ENCODE peak calls at places on chromosomes 6 and 20, in seven cellular contexts. G is HepG2, D is K562, P is SK-N-SH, W is PC-3, S is H9, R is endothelial cell of umbilical vein. T is an unnamed sample.

GRCh38 chr6:80332013-80332412 is 225.5 kb downstream of the BCKDHB start:
- DNase-seq in D (no peak), W (no peak), S (no peak), R (no peak), P (no peak), G (no peak), T (no peak)

GRCh38 chr6:33583591-33584155 is 3.6 kb upstream of the BAK1 start:
- DNase-seq in P (peak; percentile 55), G (peak; percentile 40), W (peak; percentile 53), R (no peak), S (peak; percentile 73), D (peak; percentile 69), T (no peak)

GRCh38 chr6:168355716-168356522 is 36.3 kb upstream of the DACT2 start:
- DNase-seq in G (peak; percentile 49), S (peak; percentile 57), P (peak; percentile 92), R (no peak), W (no peak), D (peak; percentile 83), T (peak; percentile 66)

GRCh38 chr6:21873562-21873961 is 280.0 kb downstream of the SOX4 start:
- DNase-seq in P (no peak), D (no peak), S (no peak), W (peak; percentile 87), G (no peak), R (no peak), T (peak; percentile 31)

GRCh38 chr20:37314617-37315292 is 25.3 kb downstream of the MANBAL start:
- DNase-seq in D (no peak), R (no peak), G (no peak), W (no peak), P (peak; percentile 78), S (no peak), T (no peak)

GRCh38 chr20:18721716-18722115 is 91.9 kb upstream of the SCP2D1 start:
- DNase-seq in P (no peak), W (no peak), D (no peak), R (no peak), G (no peak), S (no peak), T (no peak)

GRCh38 chr6:13500264-13500663 is 12.9 kb upstream of the GFOD1 start:
- DNase-seq in D (no peak), W (peak; percentile 49), P (no peak), S (no peak), R (no peak), G (no peak), T (no peak)

GRCh38 chr6:43773981-43774775 is 4.2 kb downstream of the VEGFA start:
- DNase-seq in P (no peak), S (no peak), D (no peak), R (no peak), G (no peak), W (no peak), T (no peak)

GRCh38 chr6:42197574-42198362 is 3.0 kb upstream of the GUCA1B start:
- DNase-seq in P (no peak), S (no peak), W (peak; percentile 94), R (peak; percentile 49), D (peak; percentile 89), G (peak; percentile 81), T (no peak)

GRCh38 chr6:90127589-90127988 is 169.1 kb downstream of the BACH2 start:
- DNase-seq in R (no peak), W (no peak), D (no peak), S (no peak), P (no peak), G (no peak), T (no peak)

GRCh38 chr6:118789419-118789818 is 104.5 kb upstream of the ASF1A start:
- DNase-seq in S (peak; percentile 9), W (no peak), P (no peak), D (no peak), G (no peak), R (no peak), T (no peak)

GRCh38 chr6:15301179-15302006 is 55.5 kb downstream of the JARID2 start:
- DNase-seq in S (no peak), W (peak; percentile 19), P (no peak), D (no peak), R (no peak), G (no peak), T (no peak)
- H3K9ac ChIP-seq in S (no peak overlapping the region), W (no peak overlapping the region), P (no peak overlapping the region), D (peak overlapping the region; percentile 67), R (no peak overlapping the region), G (no peak overlapping the region), T (no peak overlapping the region)

GRCh38 chr6:159395614-159396013 is 226.4 kb downstream of the FNDC1 start:
- DNase-seq in S (no peak), R (no peak), D (no peak), P (no peak), W (no peak), G (no peak), T (no peak)

GRCh38 chr6:159404296-159404695 is 235.1 kb downstream of the FNDC1 start:
- DNase-seq in R (no peak), G (no peak), P (no peak), D (no peak), S (no peak), W (no peak), T (no peak)

GRCh38 chr6:159399953-159400352 is 230.8 kb downstream of the FNDC1 start:
- DNase-seq in W (no peak), D (no peak), S (no peak), P (no peak), G (no peak), R (no peak), T (no peak)

GRCh38 chr6:159398633-159399032 is 229.4 kb downstream of the FNDC1 start:
- DNase-seq in P (no peak), R (no peak), W (no peak), D (no peak), S (no peak), G (no peak), T (no peak)

GRCh38 chr6:159400806-159401205 is 231.6 kb downstream of the FNDC1 start:
- DNase-seq in D (no peak), G (no peak), W (no peak), R (no peak), S (no peak), P (no peak), T (no peak)
- H3K9me3 ChIP-seq in D (no peaks in the 10 kb centered on the region), G (no peaks in the 10 kb centered on the region), W (no peaks in the 10 kb centered on the region), R (no peaks in the 10 kb centered on the region), S (no peaks in the 10 kb centered on the region), P (no peaks in the 10 kb centered on the region), T (no peaks in the 10 kb centered on the region)

DNA sequence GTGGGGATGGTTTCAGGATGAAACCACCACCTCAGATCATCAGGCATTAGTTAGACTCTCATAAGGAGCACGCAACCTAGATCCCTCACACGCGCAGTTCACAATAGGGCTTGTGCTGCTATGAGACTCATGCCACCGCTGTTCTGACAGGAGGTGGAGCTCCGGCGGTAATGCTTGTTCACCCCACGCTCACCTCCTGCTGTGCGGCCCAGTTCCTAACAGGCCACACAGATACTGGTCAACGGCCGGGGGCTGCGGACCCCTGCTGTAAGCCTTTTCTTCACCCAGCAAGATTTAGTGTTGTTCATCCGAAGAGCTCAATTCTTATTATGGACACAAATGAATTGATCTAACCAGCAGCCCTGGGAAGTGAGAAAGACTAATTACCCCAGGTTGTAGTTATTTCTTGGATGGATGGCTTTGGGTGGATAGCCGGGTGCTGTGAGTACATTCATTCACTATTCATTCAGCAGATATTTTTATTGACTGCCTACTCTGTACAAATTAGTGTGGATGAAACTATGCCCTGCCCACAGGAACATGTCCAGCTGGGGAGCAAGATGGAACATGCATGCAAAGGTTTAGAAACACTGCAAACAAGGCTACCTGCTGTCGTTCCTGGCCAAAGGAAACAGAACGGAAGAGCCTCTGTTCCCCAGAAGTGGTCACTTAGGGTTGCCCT is 57.2 kb downstream of the RIOK1 start:
- DNase-seq in P (no peak), G (peak; percentile 49), R (no peak), S (no peak), W (no peak), D (no peak), T (no peak)
- TF ChIP-seq CTCF in P (no peak), G (peak; percentile 78), R (no peak), S (no peak), W (no peak), D (no peak), T (no peak)

GRCh38 chr20:20437314-20437713 is 69.4 kb downstream of the INSM1 start:
- DNase-seq in W (no peak), D (no peak), R (no peak), S (no peak), G (no peak), P (no peak), T (no peak)

GRCh38 chr20:20432618-20433286 is 64.8 kb downstream of the INSM1 start:
- DNase-seq in P (no peak), G (no peak), R (no peak), D (no peak), S (no peak), W (no peak), T (no peak)

GRCh38 chr20:20436689-20437088 is 68.8 kb downstream of the INSM1 start:
- DNase-seq in P (no peak), G (no peak), R (no peak), D (no peak), S (no peak), W (no peak), T (no peak)

GRCh38 chr20:20439602-20440001 is 71.7 kb downstream of the INSM1 start:
- DNase-seq in S (no peak), D (no peak), G (peak; percentile 32), W (no peak), R (no peak), P (no peak), T (no peak)

DNA sequence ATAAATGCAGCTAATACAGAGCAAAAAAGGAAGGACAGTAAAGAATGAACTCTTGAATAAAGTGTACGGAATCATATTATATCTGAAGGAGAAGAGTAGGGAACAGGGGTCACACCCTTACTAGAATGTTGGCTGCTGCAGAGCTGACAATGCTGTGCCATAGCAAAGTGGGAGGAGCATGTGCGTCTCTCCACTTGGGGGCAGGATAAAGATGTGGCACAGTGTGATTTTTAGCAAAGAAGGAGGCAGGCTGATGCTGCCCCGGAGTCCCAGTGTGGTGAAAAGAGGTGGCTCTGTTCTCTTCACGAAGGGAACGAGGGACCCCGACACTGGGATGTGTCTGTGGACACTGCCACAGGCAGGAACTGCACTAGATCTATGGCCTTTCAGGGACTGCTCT is 67.5 kb downstream of the INSM1 start:
- DNase-seq in R (no peak), P (no peak), G (no peak), W (peak; percentile 17), D (no peak), S (no peak), T (no peak)
- H3K9ac ChIP-seq in R (no peak overlapping the region), P (no peak overlapping the region), G (no peak overlapping the region), W (no peak overlapping the region), D (no peak overlapping the region), S (no peak overlapping the region), T (no peak overlapping the region)

GRCh38 chr6:169997930-169998218 is 246.5 kb downstream of the ERMARD start:
- DNase-seq in W (no peak), G (no peak), D (no peak), R (no peak), S (peak; percentile 11), P (no peak), T (no peak)

GRCh38 chr6:169998457-169998856 is 247.0 kb downstream of the ERMARD start:
- DNase-seq in S (peak; percentile 23), R (no peak), W (no peak), P (no peak), D (no peak), G (no peak), T (no peak)

GRCh38 chr6:170003027-170003426 is 251.6 kb downstream of the ERMARD start:
- DNase-seq in P (no peak), D (no peak), W (no peak), S (peak; percentile 28), R (no peak), G (no peak), T (no peak)

GRCh38 chr6:169999367-169999766 is 247.9 kb downstream of the ERMARD start:
- DNase-seq in W (no peak), G (no peak), D (no peak), R (no peak), P (no peak), S (peak; percentile 17), T (no peak)

GRCh38 chr6:170000071-170000843 is 248.8 kb downstream of the ERMARD start:
- DNase-seq in D (no peak), G (no peak), R (no peak), S (peak; percentile 14), W (no peak), P (no peak), T (no peak)
- H3K9me3 ChIP-seq in D (no peaks in the 10 kb centered on the region), G (peaks cover 49% of the 10 kb centered on the region), R (no peaks in the 10 kb centered on the region), S (peaks cover 23% of the 10 kb centered on the region), W (no peaks in the 10 kb centered on the region), P (no peaks in the 10 kb centered on the region), T (no peaks in the 10 kb centered on the region)

T was measured in colonic mucosa.